ENCODE peak calls at places on chromosomes 7 and 10, in nine cellular contexts. Q, M, S, J, U, V, I, L and R are unnamed samples.

GRCh38 chr7:141325275-141325674 is 225.9 kb upstream of the AGK start:
- DNase-seq in Q (no peak), M (no peak), S (no peak), J (no peak), U (no peak), V (no peak), I (no peak), L (no peak), R (no peak)

GRCh38 chr7:4837814-4838625 is 23.8 kb downstream of the PAPOLB start:
- DNase-seq in Q (no peak), M (no peak), S (no peak), J (no peak), U (no peak), V (no peak), I (no peak), L (no peak), R (no peak)

GRCh38 chr7:106060394-106060920 is 51.7 kb downstream of the SYPL1 start:
- DNase-seq in Q (no peak), M (no peak), S (no peak), J (no peak), U (no peak), V (no peak), I (no peak), L (no peak), R (no peak)

GRCh38 chr7:134662871-134663205 is 16.2 kb downstream of the BPGM start:
- DNase-seq in Q (no peak), M (no peak), S (no peak), J (no peak), U (no peak), V (no peak), I (no peak), L (no peak), R (no peak)

GRCh38 chr7:23098029-23098428 is 7.6 kb upstream of the KLHL7 start:
- DNase-seq in Q (no peak), M (no peak), S (no peak), J (no peak), U (no peak), V (no peak), I (no peak), L (no peak), R (no peak)

GRCh38 chr7:98097042-98097645 is 9.5 kb upstream of the LMTK2 start:
- DNase-seq in Q (no peak), M (no peak), S (no peak), J (no peak), U (no peak), V (no peak), I (no peak), L (no peak), R (peak; percentile 9)

GRCh38 chr7:3592438-3593134 is 291.5 kb downstream of the SDK1 start:
- DNase-seq in Q (no peak), M (no peak), S (no peak), J (no peak), U (no peak), V (peak; percentile 22), I (peak; percentile 15), L (no peak), R (no peak)

GRCh38 chr10:103184615-103185014 is 8.5 kb downstream of the NT5C2 start:
- DNase-seq in Q (no peak), M (no peak), S (no peak), J (no peak), U (peak; percentile 40), V (no peak), I (no peak), L (no peak), R (no peak)

GRCh38 chr10:129074939-129075338 is 392.1 kb upstream of the MGMT start:
- DNase-seq in Q (no peak), M (no peak), S (no peak), J (no peak), U (no peak), V (no peak), I (no peak), L (no peak), R (no peak)

GRCh38 chr10:97081621-97082235 is 104.0 kb downstream of the SLIT1 start:
- DNase-seq in Q (peak; percentile 37), M (peak; percentile 54), S (peak; percentile 72), J (peak; percentile 73), U (peak; percentile 62), V (no peak), I (no peak), L (peak; percentile 83), R (peak; percentile 69)

GRCh38 chr7:127158659-127159058 is 94.1 kb downstream of the GRM8 start:
- DNase-seq in Q (peak; percentile 30), M (peak; percentile 7), S (no peak), J (peak; percentile 6), U (no peak), V (no peak), I (no peak), L (no peak), R (peak; percentile 29)

GRCh38 chr10:119663866-119664698 is 12.9 kb downstream of the BAG3 start:
- DNase-seq in Q (no peak), M (peak; percentile 90), S (no peak), J (peak; percentile 68), U (peak; percentile 28), V (no peak), I (no peak), L (no peak), R (no peak)

GRCh38 chr10:93438796-93439253 is 43.3 kb downstream of the MYOF start:
- DNase-seq in Q (no peak), M (no peak), S (no peak), J (peak; percentile 16), U (no peak), V (no peak), I (no peak), L (peak; percentile 46), R (no peak)

GRCh38 chr10:24381235-24382010 is 172.5 kb downstream of the KIAA1217 start:
- DNase-seq in Q (no peak), M (no peak), S (no peak), J (no peak), U (no peak), V (no peak), I (no peak), L (no peak), R (no peak)

GRCh38 chr10:98582363-98582762 is 135.6 kb upstream of the HPS1 start:
- DNase-seq in Q (no peak), M (no peak), S (no peak), J (no peak), U (no peak), V (no peak), I (no peak), L (no peak), R (no peak)

GRCh38 chr7:116576350-116577319 is 51.8 kb downstream of the CAV1 start:
- DNase-seq in Q (peak; percentile 98), M (no peak), S (peak; percentile 25), J (peak; percentile 98), U (peak; percentile 93), V (no peak), I (no peak), L (no peak), R (no peak)

GRCh38 chr7:66500087-66500486 is 128.6 kb upstream of the KCTD7 start:
- DNase-seq in Q (peak; percentile 56), M (no peak), S (no peak), J (peak; percentile 51), U (no peak), V (no peak), I (no peak), L (no peak), R (no peak)

GRCh38 chr7:71264005-71264404 is 132.1 kb downstream of the GALNT17 start:
- DNase-seq in Q (no peak), M (no peak), S (no peak), J (no peak), U (no peak), V (no peak), I (no peak), L (no peak), R (no peak)

GRCh38 chr10:4234661-4235060 is 449.7 kb upstream of the KLF6 start:
- DNase-seq in Q (no peak), M (peak; percentile 55), S (no peak), J (no peak), U (no peak), V (no peak), I (no peak), L (no peak), R (peak; percentile 84)

GRCh38 chr7:142752376-142753225 is 3.3 kb downstream of the PRSS1 start:
- DNase-seq in Q (no peak), M (no peak), S (no peak), J (no peak), U (no peak), V (no peak), I (no peak), L (no peak), R (no peak)

GRCh38 chr7:149422065-149422913 is 38.6 kb downstream of the ZNF777 start:
- DNase-seq in Q (peak; percentile 59), M (peak; percentile 87), S (peak; percentile 76), J (peak; percentile 64), U (peak; percentile 42), V (peak; percentile 81), I (peak; percentile 90), L (peak; percentile 83), R (peak; percentile 69)

GRCh38 chr7:128190051-128190640 is 50.9 kb upstream of the LEP start:
- DNase-seq in Q (no peak), M (no peak), S (no peak), J (no peak), U (no peak), V (no peak), I (no peak), L (no peak), R (no peak)

GRCh38 chr7:43148161-43148731 is 35.8 kb downstream of the HECW1 start:
- DNase-seq in Q (no peak), M (no peak), S (no peak), J (no peak), U (no peak), V (no peak), I (no peak), L (no peak), R (no peak)

GRCh38 chr10:13115832-13116793 is 16.1 kb downstream of the OPTN start:
- DNase-seq in Q (no peak), M (peak; percentile 71), S (no peak), J (no peak), U (no peak), V (no peak), I (no peak), L (no peak), R (peak; percentile 26)

GRCh38 chr7:46932656-46933424 is 649.1 kb downstream of the TNS3 start:
- DNase-seq in Q (peak; percentile 69), M (no peak), S (peak; percentile 24), J (peak; percentile 88), U (peak; percentile 100), V (peak; percentile 20), I (peak; percentile 69), L (no peak), R (no peak)

GRCh38 chr10:35412900-35413491 is 76.7 kb downstream of the CCNY start:
- DNase-seq in Q (peak; percentile 88), M (no peak), S (no peak), J (peak; percentile 87), U (peak; percentile 36), V (no peak), I (no peak), L (no peak), R (no peak)

GRCh38 chr7:139687980-139688632 is 89.7 kb downstream of the HIPK2 start:
- DNase-seq in Q (peak; percentile 72), M (no peak), S (no peak), J (peak; percentile 53), U (peak; percentile 33), V (no peak), I (no peak), L (no peak), R (no peak)

GRCh38 chr7:158536871-158537865 is 50.5 kb downstream of the PTPRN2 start:
- DNase-seq in Q (no peak), M (no peak), S (no peak), J (no peak), U (no peak), V (no peak), I (peak; percentile 55), L (no peak), R (peak; percentile 22)

GRCh38 chr10:117550042-117550441 is 7.5 kb downstream of the EMX2 start:
- DNase-seq in Q (no peak), M (no peak), S (no peak), J (no peak), U (no peak), V (no peak), I (no peak), L (no peak), R (no peak)

GRCh38 chr10:11163990-11164805 is 146.5 kb downstream of the CELF2 start:
- DNase-seq in Q (no peak), M (peak; percentile 65), S (no peak), J (no peak), U (peak; percentile 17), V (no peak), I (no peak), L (no peak), R (no peak)

GRCh38 chr10:48400129-48400849 is 93.8 kb downstream of the MAPK8 start:
- DNase-seq in Q (peak; percentile 37), M (no peak), S (no peak), J (peak; percentile 67), U (no peak), V (no peak), I (no peak), L (no peak), R (no peak)